ENCODE peak calls at places on chromosomes 12 and 14, in four cellular contexts. L is neural progenitor cell; F is activated T-cell treated with anti-CD3 and anti-CD28 coated beads, Interleukin-2, amount 50 U/mL, for 72 hours; T is mucosa of descending colon. D is an unnamed sample.

GRCh38 chr12:95789126-95790024 is 1.2 kb downstream of the NTN4 start:
- DNase-seq in L (peak; percentile 48), F (peak; percentile 2), T (peak; percentile 60), D (peak; percentile 48)

GRCh38 chr14:100653409-100653808 is 66.2 kb upstream of the BEGAIN start:
- DNase-seq in L (peak; percentile 40), F (peak; percentile 52), T (peak; percentile 58), D (no peak)

GRCh38 chr14:22814945-22815713 is at the start of gene SLC7A7:
- DNase-seq in L (no peak), F (no peak), T (no peak), D (no peak)

GRCh38 chr12:132196038-132196872 is 52.0 kb downstream of the NOC4L start:
- DNase-seq in L (peak; percentile 49), F (no peak), T (no peak), D (no peak)

GRCh38 chr12:100935929-100936328 is 141.4 kb downstream of the ANO4 start:
- DNase-seq in L (no peak), F (no peak), T (no peak), D (no peak)

GRCh38 chr14:35133542-35134328 is 11.4 kb downstream of the PRORP start:
- DNase-seq in L (no peak), F (no peak), T (no peak), D (peak; percentile 37)

GRCh38 chr14:80491131-80491530 is 279.8 kb upstream of the DIO2 start:
- DNase-seq in L (no peak), F (peak; percentile 4), T (peak; percentile 50), D (no peak)

GRCh38 chr14:81435578-81436295 is 35.6 kb upstream of the STON2 start:
- DNase-seq in L (peak; percentile 88), F (peak; percentile 11), T (peak; percentile 60), D (peak; percentile 41)

GRCh38 chr14:34201909-34202622 is 251.2 kb upstream of the EGLN3 start:
- DNase-seq in L (no peak), F (no peak), T (no peak), D (no peak)

GRCh38 chr12:121062391-121063045 is 23.5 kb upstream of the OASL start:
- DNase-seq in L (no peak), F (no peak), T (no peak), D (no peak)

GRCh38 chr12:116199160-116199559 is 78.3 kb downstream of the MED13L start:
- DNase-seq in L (no peak), F (no peak), T (no peak), D (no peak)

GRCh38 chr12:11765817-11766794 is 116.6 kb downstream of the ETV6 start:
- DNase-seq in L (no peak), F (peak; percentile 72), T (no peak), D (no peak)

GRCh38 chr14:61234215-61234916 is 46.8 kb downstream of the TMEM30B start:
- DNase-seq in L (no peak), F (no peak), T (no peak), D (no peak)

GRCh38 chr14:50756300-50756699 is 74.7 kb downstream of the NIN start:
- DNase-seq in L (no peak), F (no peak), T (no peak), D (no peak)

GRCh38 chr12:123049398-123050250 is 69.1 kb downstream of the ARL6IP4 start:
- DNase-seq in L (no peak), F (no peak), T (peak; percentile 12), D (no peak)

GRCh38 chr14:54394596-54394995 is 2.2 kb upstream of the CDKN3 start:
- DNase-seq in L (no peak), F (no peak), T (no peak), D (no peak)

GRCh38 chr14:74437654-74438053 is 11.6 kb upstream of the SYNDIG1L start:
- DNase-seq in L (peak; percentile 74), F (no peak), T (no peak), D (peak; percentile 26)

GRCh38 chr12:117686911-117687377 is 281.8 kb downstream of the KSR2 start:
- DNase-seq in L (no peak), F (no peak), T (peak; percentile 30), D (peak; percentile 96)

GRCh38 chr12:108482717-108483212 is 32.3 kb upstream of the FICD start:
- DNase-seq in L (no peak), F (no peak), T (no peak), D (no peak)

GRCh38 chr14:92341791-92342190 is 18.8 kb downstream of the SLC24A4 start:
- DNase-seq in L (no peak), F (peak; percentile 61), T (no peak), D (no peak)

GRCh38 chr12:27523305-27523641 is 733 bp upstream of the PPFIBP1 start:
- DNase-seq in L (peak; percentile 26), F (no peak), T (no peak), D (no peak)

GRCh38 chr12:48793696-48794095 is 4.8 kb upstream of the ADCY6 start:
- DNase-seq in L (no peak), F (no peak), T (no peak), D (no peak)

GRCh38 chr14:61575751-61576150 is 119.6 kb upstream of the HIF1A start:
- DNase-seq in L (no peak), F (no peak), T (no peak), D (no peak)

GRCh38 chr12:52181757-52182156 is 10.1 kb downstream of the KRT80 start:
- DNase-seq in L (peak; percentile 73), F (no peak), T (no peak), D (no peak)

GRCh38 chr12:124466200-124467128 is 100.9 kb downstream of the NCOR2 start:
- DNase-seq in L (no peak), F (peak; percentile 91), T (peak; percentile 75), D (peak; percentile 96)

GRCh38 chr14:100735271-100735670 is 8.6 kb downstream of the DLK1 start:
- DNase-seq in L (no peak), F (no peak), T (no peak), D (no peak)

GRCh38 chr12:94754653-94755052 is 104.3 kb upstream of the TMCC3 start:
- DNase-seq in L (no peak), F (no peak), T (no peak), D (peak; percentile 28)

GRCh38 chr14:50531595-50532501 is 521 bp downstream of the MAP4K5 start:
- DNase-seq in L (peak; percentile 79), F (peak; percentile 60), T (peak; percentile 70), D (peak; percentile 57)

GRCh38 chr12:124224535-124225110 is 70.3 kb upstream of the RFLNA start:
- DNase-seq in L (no peak), F (no peak), T (no peak), D (no peak)

GRCh38 chr12:2443766-2444165 is 351.0 kb upstream of the FKBP4 start:
- DNase-seq in L (no peak), F (no peak), T (no peak), D (no peak)

GRCh38 chr12:101939306-101939705 is 61.9 kb downstream of the DRAM1 start:
- DNase-seq in L (no peak), F (no peak), T (no peak), D (no peak)

D was measured in lung microvascular endothelial cell.